ENCODE peak calls at places on chromosomes 11 and 22, in ten cellular contexts. One of them, this sample, is unnamed.

GRCh38 chr11:128288368-128288767 is 299.0 kb downstream of the ETS1 start:
- DNase-seq in fibroblast of the aortic adventitia: no peak
- DNase-seq in GM03348: no peak
- DNase-seq in astrocyte of the cerebellum: no peak
- DNase-seq in GM19239: no peak
- DNase-seq in SJCRH30: no peak
- DNase-seq in type B pancreatic cell: no peak
- DNase-seq in astrocyte of the spinal cord: no peak
- DNase-seq in neural progenitor cell: no peak
- DNase-seq in RWPE1: no peak
- DNase-seq in this sample: no peak

GRCh38 chr11:17803751-17804334 is 69.3 kb downstream of the KCNC1 start:
- DNase-seq in fibroblast of the aortic adventitia: no peak
- DNase-seq in GM03348: no peak
- DNase-seq in astrocyte of the cerebellum: no peak
- DNase-seq in GM19239: no peak
- DNase-seq in SJCRH30: no peak
- DNase-seq in type B pancreatic cell: no peak
- DNase-seq in astrocyte of the spinal cord: no peak
- DNase-seq in neural progenitor cell: peak; percentile 16
- DNase-seq in RWPE1: no peak
- DNase-seq in this sample: no peak

GRCh38 chr11:95453616-95454118 is 222.7 kb upstream of the SESN3 start:
- DNase-seq in fibroblast of the aortic adventitia: peak; percentile 54
- DNase-seq in GM03348: no peak
- DNase-seq in astrocyte of the cerebellum: no peak
- DNase-seq in GM19239: no peak
- DNase-seq in SJCRH30: peak; percentile 15
- DNase-seq in type B pancreatic cell: no peak
- DNase-seq in astrocyte of the spinal cord: peak; percentile 9
- DNase-seq in neural progenitor cell: no peak
- DNase-seq in RWPE1: peak; percentile 29
- DNase-seq in this sample: no peak

GRCh38 chr22:38226853-38227649 is 25.3 kb downstream of the MAFF start:
- DNase-seq in fibroblast of the aortic adventitia: no peak
- DNase-seq in GM03348: no peak
- DNase-seq in astrocyte of the cerebellum: no peak
- DNase-seq in GM19239: no peak
- DNase-seq in SJCRH30: no peak
- DNase-seq in type B pancreatic cell: no peak
- DNase-seq in astrocyte of the spinal cord: no peak
- DNase-seq in neural progenitor cell: no peak
- DNase-seq in RWPE1: no peak
- DNase-seq in this sample: no peak

GRCh38 chr11:83159901-83160865 is 3.3 kb downstream of the PCF11 start:
- DNase-seq in fibroblast of the aortic adventitia: peak; percentile 57
- DNase-seq in GM03348: peak; percentile 13
- DNase-seq in astrocyte of the cerebellum: peak; percentile 3
- DNase-seq in GM19239: no peak
- DNase-seq in SJCRH30: no peak
- DNase-seq in type B pancreatic cell: no peak
- DNase-seq in astrocyte of the spinal cord: peak; percentile 27
- DNase-seq in neural progenitor cell: no peak
- DNase-seq in RWPE1: peak; percentile 25
- DNase-seq in this sample: no peak

GRCh38 chr22:47837703-47838102 is 1075.3 kb downstream of the TBC1D22A start:
- DNase-seq in fibroblast of the aortic adventitia: peak; percentile 2
- DNase-seq in GM03348: no peak
- DNase-seq in astrocyte of the cerebellum: no peak
- DNase-seq in GM19239: no peak
- DNase-seq in SJCRH30: peak; percentile 61
- DNase-seq in type B pancreatic cell: no peak
- DNase-seq in astrocyte of the spinal cord: no peak
- DNase-seq in neural progenitor cell: peak; percentile 49
- DNase-seq in RWPE1: no peak
- DNase-seq in this sample: no peak

GRCh38 chr22:38655532-38656255 is 498 bp downstream of the FAM227A start:
- DNase-seq in fibroblast of the aortic adventitia: peak; percentile 17
- DNase-seq in GM03348: no peak
- DNase-seq in astrocyte of the cerebellum: no peak
- DNase-seq in GM19239: no peak
- DNase-seq in SJCRH30: peak; percentile 9
- DNase-seq in type B pancreatic cell: no peak
- DNase-seq in astrocyte of the spinal cord: peak; percentile 24
- DNase-seq in neural progenitor cell: no peak
- DNase-seq in RWPE1: peak; percentile 3
- DNase-seq in this sample: no peak

GRCh38 chr22:36211237-36211881 is 9.8 kb upstream of the APOL4 start:
- DNase-seq in fibroblast of the aortic adventitia: peak; percentile 52
- DNase-seq in GM03348: peak; percentile 17
- DNase-seq in astrocyte of the cerebellum: peak; percentile 81
- DNase-seq in GM19239: no peak
- DNase-seq in SJCRH30: peak; percentile 21
- DNase-seq in type B pancreatic cell: no peak
- DNase-seq in astrocyte of the spinal cord: peak; percentile 77
- DNase-seq in neural progenitor cell: no peak
- DNase-seq in RWPE1: no peak
- DNase-seq in this sample: peak; percentile 80

GRCh38 chr11:7677071-7677470 is 3.8 kb upstream of the CYB5R2 start:
- DNase-seq in fibroblast of the aortic adventitia: peak; percentile 43
- DNase-seq in GM03348: no peak
- DNase-seq in astrocyte of the cerebellum: peak; percentile 27
- DNase-seq in GM19239: no peak
- DNase-seq in SJCRH30: no peak
- DNase-seq in type B pancreatic cell: no peak
- DNase-seq in astrocyte of the spinal cord: peak; percentile 14
- DNase-seq in neural progenitor cell: no peak
- DNase-seq in RWPE1: peak; percentile 32
- DNase-seq in this sample: peak; percentile 48

GRCh38 chr11:127994736-127995135 is 592.6 kb downstream of the ETS1 start:
- DNase-seq in fibroblast of the aortic adventitia: peak; percentile 75
- DNase-seq in GM03348: peak; percentile 80
- DNase-seq in astrocyte of the cerebellum: peak; percentile 23
- DNase-seq in GM19239: no peak
- DNase-seq in SJCRH30: no peak
- DNase-seq in type B pancreatic cell: no peak
- DNase-seq in astrocyte of the spinal cord: peak; percentile 64
- DNase-seq in neural progenitor cell: no peak
- DNase-seq in RWPE1: peak; percentile 10
- DNase-seq in this sample: no peak

This sample was measured in brain pericyte.